ENCODE peak calls at places on chromosomes 13 and 19, in five cellular contexts. R, M, E, A and G are unnamed samples.

GRCh38 chr19:47152632-47153031 is 22.0 kb downstream of the SAE1 start:
- DNase-seq in R (no peak), M (no peak), E (no peak), A (no peak), G (no peak)

GRCh38 chr19:41384351-41384750 is 8.0 kb downstream of the TMEM91 start:
- DNase-seq in R (no peak), M (no peak), E (no peak), A (no peak), G (no peak)

GRCh38 chr13:40549500-40550094 is 116.8 kb downstream of the FOXO1 start:
- DNase-seq in R (no peak), M (no peak), E (no peak), A (no peak), G (no peak)

GRCh38 chr13:21752501-21752900 is 81.6 kb downstream of the FGF9 start:
- DNase-seq in R (no peak), M (no peak), E (no peak), A (no peak), G (no peak)

GRCh38 chr13:60226507-60226906 is 62.8 kb upstream of the DIAPH3 start:
- DNase-seq in R (peak; percentile 34), M (no peak), E (peak; percentile 36), A (no peak), G (no peak)

GRCh38 chr13:18996221-18996620 is 185.4 kb downstream of the TUBA3C start:
- DNase-seq in R (no peak), M (no peak), E (no peak), A (no peak), G (no peak)

GRCh38 chr19:17842663-17843313 is 5.0 kb downstream of the JAK3 start:
- DNase-seq in R (no peak), M (no peak), E (no peak), A (no peak), G (no peak)

GRCh38 chr19:56142087-56142787 is 1.1 kb downstream of the ZNF444 start:
- DNase-seq in R (no peak), M (no peak), E (no peak), A (no peak), G (no peak)

GRCh38 chr13:29733069-29733700 is 117.2 kb downstream of the UBL3 start:
- DNase-seq in R (peak; percentile 52), M (no peak), E (peak; percentile 42), A (no peak), G (no peak)

GRCh38 chr13:98675837-98676236 is 76.6 kb downstream of the SLC15A1 start:
- DNase-seq in R (no peak), M (no peak), E (no peak), A (no peak), G (no peak)

GRCh38 chr19:38596057-38596981 is 21.4 kb downstream of the MAP4K1 start:
- DNase-seq in R (peak; percentile 22), M (no peak), E (no peak), A (peak; percentile 9), G (no peak)

GRCh38 chr19:47253467-47253881 is 2.9 kb upstream of the CCDC9 start:
- DNase-seq in R (peak; percentile 85), M (no peak), E (peak; percentile 68), A (no peak), G (no peak)

GRCh38 chr13:105878119-105878518 is 657.3 kb downstream of the EFNB2 start:
- DNase-seq in R (no peak), M (no peak), E (no peak), A (no peak), G (no peak)

GRCh38 chr19:35991731-35992450 is 3.1 kb upstream of the SDHAF1 start:
- DNase-seq in R (no peak), M (no peak), E (peak; percentile 29), A (no peak), G (no peak)

GRCh38 chr13:95564948-95565347 is 12.4 kb downstream of the CLDN10 start:
- DNase-seq in R (peak; percentile 52), M (no peak), E (peak; percentile 71), A (no peak), G (no peak)

GRCh38 chr19:17078920-17079709 is 3.5 kb downstream of the MYO9B start:
- DNase-seq in R (no peak), M (no peak), E (no peak), A (no peak), G (no peak)

GRCh38 chr13:112186091-112186490 is 119.1 kb downstream of the SOX1 start:
- DNase-seq in R (no peak), M (no peak), E (no peak), A (no peak), G (no peak)

GRCh38 chr19:18635831-18636182 is 1.0 kb upstream of the KLHL26 start:
- DNase-seq in R (no peak), M (no peak), E (no peak), A (no peak), G (no peak)

GRCh38 chr13:79270859-79271258 is 135.2 kb downstream of the RBM26 start:
- DNase-seq in R (no peak), M (no peak), E (no peak), A (no peak), G (no peak)

GRCh38 chr13:111219306-111219705 is 101.1 kb upstream of the TEX29 start:
- DNase-seq in R (no peak), M (no peak), E (peak; percentile 82), A (no peak), G (no peak)